ENCODE peak calls at places on chromosomes 6 and 20, in four cellular contexts. O is Panc1, A is stomach, G is HFFc6. E is an unnamed sample.
A peak's percentile ranks its signal among the peaks of the same experiment; 100 is the strongest.

GRCh38 chr6:109834595-109835437 is 143.3 kb upstream of the GPR6 start:
- DNase-seq in O (no peak), A (no peak), G (no peak), E (no peak)

GRCh38 chr6:5412017-5412416 is 150.7 kb downstream of the FARS2 start:
- DNase-seq in O (no peak), A (no peak), G (no peak), E (no peak)

GRCh38 chr6:145148392-145149175 is 586.7 kb downstream of the EPM2A start:
- DNase-seq in O (peak; percentile 66), A (peak; percentile 29), G (peak; percentile 88), E (peak; percentile 63)

GRCh38 chr6:36621371-36621855 is 27.3 kb downstream of the SRSF3 start:
- DNase-seq in O (no peak), A (peak; percentile 2), G (no peak), E (no peak)

GRCh38 chr6:145428656-145429173 is 306.6 kb downstream of the EPM2A start:
- DNase-seq in O (no peak), A (no peak), G (no peak), E (no peak)

GRCh38 chr6:42177514-42178364 is 4.6 kb downstream of the GUCA1A start:
- DNase-seq in O (no peak), A (no peak), G (no peak), E (no peak)

GRCh38 chr6:3612341-3613041 is 139.0 kb downstream of the PXDC1 start:
- DNase-seq in O (peak; percentile 66), A (no peak), G (peak; percentile 92), E (no peak)

GRCh38 chr20:49964964-49965780 is 17.6 kb upstream of the SNAI1 start:
- DNase-seq in O (no peak), A (peak; percentile 37), G (no peak), E (peak; percentile 75)

GRCh38 chr20:45118028-45118427 is 3.1 kb upstream of the WFDC5 start:
- DNase-seq in O (no peak), A (no peak), G (no peak), E (no peak)

GRCh38 chr20:47664068-47664437 is 121.2 kb downstream of the SULF2 start:
- DNase-seq in O (no peak), A (no peak), G (no peak), E (no peak)

GRCh38 chr20:62832212-62832922 is 15.5 kb downstream of the COL9A3 start:
- DNase-seq in O (no peak), A (peak; percentile 81), G (no peak), E (peak; percentile 70)

GRCh38 chr6:47629954-47630353 is 68.4 kb upstream of the ADGRF4 start:
- DNase-seq in O (no peak), A (no peak), G (no peak), E (no peak)

GRCh38 chr6:52126231-52126630 is 38.8 kb upstream of the PKHD1 start:
- DNase-seq in O (no peak), A (no peak), G (no peak), E (no peak)

GRCh38 chr20:35517125-35517524 is 12.3 kb downstream of the C20orf173 start:
- DNase-seq in O (no peak), A (no peak), G (no peak), E (no peak)

GRCh38 chr6:37994238-37994637 is 174.7 kb downstream of the ZFAND3 start:
- DNase-seq in O (no peak), A (no peak), G (peak; percentile 22), E (no peak)

GRCh38 chr6:32192608-32193039 is at the start of gene GPSM3:
- DNase-seq in O (no peak), A (peak; percentile 54), G (no peak), E (peak; percentile 46)

GRCh38 chr20:2822073-2822472 is 5.9 kb downstream of the TMEM239 start:
- DNase-seq in O (no peak), A (no peak), G (no peak), E (no peak)

DNA sequence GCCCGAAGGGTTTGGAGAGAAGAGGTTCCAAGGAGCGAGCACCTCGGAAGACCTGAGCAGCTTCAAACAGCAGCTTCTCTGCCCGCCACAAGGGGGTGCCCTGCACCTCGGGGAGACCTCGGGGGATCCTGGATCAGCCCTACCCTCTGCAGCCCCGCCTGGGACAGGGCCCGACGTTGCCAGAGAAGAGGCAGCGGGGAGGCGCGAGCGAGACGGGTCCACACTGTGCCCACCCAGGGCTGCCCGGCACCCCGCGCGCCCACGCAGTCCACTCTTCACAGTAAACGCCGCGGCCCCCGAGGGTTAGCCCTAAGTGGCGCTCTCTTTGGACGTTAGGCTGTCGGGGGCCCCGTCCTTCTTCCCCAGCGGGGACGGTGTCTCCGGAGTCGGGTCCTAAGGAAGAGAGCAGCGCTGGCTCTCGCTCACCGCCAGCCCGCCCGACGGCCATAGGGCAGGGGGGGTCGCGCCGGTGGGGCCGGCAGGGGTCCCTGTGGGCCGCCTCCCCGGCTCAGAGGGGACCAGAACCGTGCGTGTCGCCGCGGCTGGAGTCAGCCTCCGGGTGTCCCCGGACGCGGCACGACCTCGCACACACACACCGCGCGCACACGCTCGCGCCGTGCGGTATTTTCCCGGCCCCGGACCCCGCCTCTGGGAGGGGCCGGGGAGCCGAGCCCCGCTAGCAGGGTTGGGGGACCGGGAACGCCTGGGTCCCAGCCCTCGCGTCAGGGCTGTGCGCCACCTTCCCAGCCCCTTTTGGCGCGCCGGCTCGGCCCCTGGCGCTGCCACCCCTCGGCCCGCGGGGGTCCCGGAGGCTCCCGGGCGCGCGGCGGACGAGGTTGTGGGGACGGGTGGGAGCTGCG is 929 bp downstream of the CDH22 start:
- DNase-seq in O (peak; percentile 30), A (peak; percentile 52), G (peak; percentile 8), E (peak; percentile 85)
- TF ChIP-seq CTCF in O (peak; percentile 96), A (no peak), G (peak; percentile 90), E (peak; percentile 97)

DNA sequence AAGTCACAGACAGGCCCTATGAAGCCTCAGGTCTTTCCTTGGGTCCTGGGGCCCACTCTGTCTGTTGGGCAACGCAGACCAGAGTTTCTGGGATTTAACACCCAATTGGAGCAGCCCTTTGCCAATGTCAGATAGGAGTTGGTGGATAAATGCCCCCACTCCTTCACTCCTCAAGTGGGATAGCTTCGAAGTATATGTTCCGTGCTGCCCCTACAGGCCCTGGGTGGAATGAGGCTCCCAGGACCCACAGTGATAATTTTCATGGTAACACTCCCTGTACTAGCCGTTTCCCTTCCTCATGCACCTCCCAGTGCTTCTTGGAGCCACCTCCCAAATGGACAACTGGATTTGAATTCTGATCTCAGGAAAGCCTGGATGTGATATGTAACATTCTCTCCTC is 145.4 kb downstream of the FOXA2 start:
- DNase-seq in O (no peak), A (no peak), G (no peak), E (no peak)
- TF ChIP-seq CTCF in O (peak; percentile 66), A (no peak), G (no peak), E (no peak)

GRCh38 chr6:82780334-82780733 is 285.3 kb downstream of the UBE3D start:
- DNase-seq in O (no peak), A (no peak), G (no peak), E (no peak)

GRCh38 chr6:82781805-82782204 is 283.8 kb downstream of the UBE3D start:
- DNase-seq in O (no peak), A (no peak), G (no peak), E (no peak)

GRCh38 chr6:82785206-82785605 is 280.4 kb downstream of the UBE3D start:
- DNase-seq in O (no peak), A (no peak), G (no peak), E (no peak)

GRCh38 chr6:82786251-82786650 is 279.4 kb downstream of the UBE3D start:
- DNase-seq in O (no peak), A (no peak), G (no peak), E (no peak)

DNA sequence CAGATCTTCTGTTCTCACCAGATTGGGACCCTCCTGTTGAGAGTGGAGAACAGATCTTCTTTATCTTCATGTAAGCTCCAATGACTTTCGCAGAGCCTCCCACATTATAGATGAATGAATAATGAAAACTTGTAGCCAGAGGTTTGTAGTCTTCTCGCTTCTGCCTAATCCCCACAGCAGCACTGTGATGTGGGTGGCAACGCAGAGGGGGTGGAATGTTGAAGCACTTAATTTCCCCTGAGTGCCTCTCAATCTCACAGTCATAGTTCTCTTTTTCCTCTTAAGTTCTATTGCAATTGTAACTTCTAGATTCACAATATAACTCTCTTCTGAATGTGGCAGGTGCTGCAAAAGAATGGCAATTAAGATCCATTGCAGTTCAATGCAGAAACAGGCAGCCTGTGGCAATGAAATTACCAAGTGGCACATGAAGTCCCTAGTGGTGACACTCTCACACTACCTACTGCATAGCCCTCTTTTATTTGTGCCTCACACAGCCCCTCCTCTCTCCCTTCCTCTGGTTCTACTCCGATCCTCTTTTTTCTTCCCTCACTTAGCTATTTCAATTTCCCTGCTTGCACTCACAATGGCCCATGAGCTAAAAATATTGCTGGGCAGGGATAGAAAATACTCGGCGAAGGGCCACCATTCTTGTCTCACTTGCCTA is 281.9 kb downstream of the UBE3D start:
- DNase-seq in O (no peak), A (no peak), G (no peak), E (no peak)
- TF ChIP-seq CTCF in O (peak; percentile 42), A (no peak), G (peak; percentile 46), E (no peak)

GRCh38 chr6:167351656-167352354 is 26.9 kb downstream of the TTLL2 start:
- DNase-seq in O (no peak), A (no peak), G (no peak), E (no peak)

GRCh38 chr6:167345960-167346359 is 21.1 kb downstream of the TTLL2 start:
- DNase-seq in O (no peak), A (no peak), G (no peak), E (no peak)

GRCh38 chr6:167350322-167350721 is 25.4 kb downstream of the TTLL2 start:
- DNase-seq in O (no peak), A (no peak), G (no peak), E (no peak)

GRCh38 chr6:167349816-167350215 is 24.9 kb downstream of the TTLL2 start:
- DNase-seq in O (no peak), A (no peak), G (no peak), E (no peak)

DNA sequence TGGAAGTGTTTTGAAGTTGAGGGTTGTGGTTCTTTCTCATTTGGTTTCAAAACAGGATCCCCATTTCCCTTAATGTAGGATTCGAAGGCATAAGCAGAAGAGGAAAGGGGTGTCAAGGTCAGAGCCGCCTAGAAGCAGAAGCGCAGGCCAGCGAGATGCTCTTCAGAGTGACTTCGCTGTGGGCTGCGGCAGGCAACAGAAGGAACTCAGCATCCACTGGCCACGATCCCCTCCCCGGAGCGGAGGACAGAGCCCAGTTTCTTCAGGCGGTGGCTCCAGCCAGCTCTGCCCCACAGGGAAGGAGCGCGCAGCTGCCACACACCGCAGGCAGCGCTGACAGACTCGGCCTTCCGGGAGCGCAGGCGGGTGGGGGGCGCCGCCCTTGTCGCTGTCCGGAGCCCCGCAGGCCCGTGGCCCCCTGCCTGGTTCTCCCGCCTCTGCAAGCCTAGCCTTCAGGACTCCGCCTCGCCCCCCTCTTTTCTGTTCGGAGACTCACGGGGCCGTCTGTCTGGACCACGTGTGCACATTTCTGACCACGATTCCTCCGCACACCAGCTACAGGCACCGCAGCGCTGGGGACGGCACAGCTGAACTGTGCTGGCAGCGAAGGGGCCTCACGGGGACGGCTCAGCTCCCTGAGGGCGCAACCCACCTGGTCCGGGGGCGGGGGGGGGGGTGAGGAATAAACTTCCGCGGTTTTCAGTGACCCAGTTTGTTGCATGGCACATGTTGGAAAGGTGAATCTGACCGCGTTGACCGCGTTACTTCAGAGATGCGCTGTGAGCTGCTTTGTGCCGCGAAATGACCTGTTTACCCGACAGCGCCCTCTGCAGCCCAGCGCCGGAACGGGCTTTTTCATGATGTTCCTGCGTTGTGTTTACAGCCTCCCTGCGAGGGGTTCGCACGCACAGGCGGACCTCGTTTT is 26.1 kb downstream of the TTLL2 start:
- DNase-seq in O (peak; percentile 61), A (peak; percentile 82), G (no peak), E (peak; percentile 87)
- TF ChIP-seq CTCF in O (peak; percentile 98), A (no peak), G (no peak), E (peak; percentile 90)

E was measured in Calu3.